ENCODE peak calls at places on chromosomes 12 and 14, in four cellular contexts. P is stimulated activated naive CD4-positive, alpha-beta T cell; Q is dermis microvascular lymphatic vessel endothelial cell; J is body of pancreas. H is an unnamed sample.

GRCh38 chr12:131133015-131133905 is 179.6 kb downstream of the ADGRD1 start:
- DNase-seq in P (no peak), Q (no peak), J (no peak), H (no peak)

GRCh38 chr14:42782744-42783143 is 1176.1 kb downstream of the LRFN5 start:
- DNase-seq in P (no peak), Q (no peak), J (no peak), H (no peak)

GRCh38 chr12:58915634-58916033 is 4.7 kb downstream of the LRIG3 start:
- DNase-seq in P (no peak), Q (no peak), J (peak), H (peak)

GRCh38 chr14:75246546-75247285 is 31.9 kb upstream of the FOS start:
- DNase-seq in P (no peak), Q (no peak), J (no peak), H (no peak)

GRCh38 chr12:54257332-54257731 is 22.6 kb downstream of the CBX5 start:
- DNase-seq in P (no peak), Q (no peak), J (no peak), H (no peak)

GRCh38 chr14:55730602-55731001 is 150.6 kb downstream of the KTN1 start:
- DNase-seq in P (no peak), Q (no peak), J (no peak), H (no peak)

GRCh38 chr14:100554082-100554677 is 33.0 kb downstream of the BEGAIN start:
- DNase-seq in P (no peak), Q (no peak), J (no peak), H (peak)

GRCh38 chr12:48000878-48001321 is 3.4 kb downstream of the COL2A1 start:
- DNase-seq in P (no peak), Q (peak), J (no peak), H (no peak)

GRCh38 chr14:89658977-89659670 is 242.1 kb upstream of the FOXN3 start:
- DNase-seq in P (no peak), Q (no peak), J (no peak), H (no peak)